ENCODE peak calls at places on chromosomes 4 and X, in five cellular contexts. T, U, Y, C and B are unnamed samples.

GRCh38 chr4:83516042-83516772 is 19.7 kb upstream of the GPAT3 start:
- DNase-seq in T (no peak), U (no peak), Y (no peak), C (peak), B (no peak)

GRCh38 chr4:71709961-71710360 is 73.9 kb downstream of the GC start:
- DNase-seq in T (no peak), U (no peak), Y (no peak), C (peak), B (no peak)

GRCh38 chr4:153798436-153798835 is 9.6 kb upstream of the SFRP2 start:
- DNase-seq in T (no peak), U (no peak), Y (no peak), C (no peak), B (no peak)

GRCh38 chr4:113961322-113961698 is 18.1 kb downstream of the ARSJ start:
- DNase-seq in T (no peak), U (no peak), Y (no peak), C (peak), B (no peak)

GRCh38 chr4:78922207-78922606 is 17.0 kb downstream of the PAQR3 start:
- DNase-seq in T (no peak), U (no peak), Y (no peak), C (peak), B (no peak)

GRCh38 chrX:19272452-19272851 is 71.3 kb upstream of the PDHA1 start:
- DNase-seq in T (no peak), U (no peak), Y (no peak), C (peak), B (no peak)

GRCh38 chrX:40971736-40972135 is 113.5 kb upstream of the USP9X start:
- DNase-seq in T (no peak), U (no peak), Y (no peak), C (no peak), B (no peak)

GRCh38 chr4:110104661-110105060 is 93.8 kb downstream of the ELOVL6 start:
- DNase-seq in T (no peak), U (no peak), Y (no peak), C (no peak), B (no peak)

GRCh38 chr4:78311306-78311705 is 240.3 kb upstream of the ANXA3 start:
- DNase-seq in T (no peak), U (no peak), Y (no peak), C (no peak), B (no peak)

GRCh38 chr4:38237139-38237538 is 276.9 kb downstream of the PTTG2 start:
- DNase-seq in T (no peak), U (no peak), Y (no peak), C (peak), B (no peak)

GRCh38 chrX:23503835-23504539 is 163.3 kb upstream of the PRDX4 start:
- DNase-seq in T (no peak), U (no peak), Y (no peak), C (peak), B (no peak)